ENCODE peak calls at places on chromosomes 2 and 18, in eight cellular contexts. O is NCI-H1092; Z is amniotic stem cell; Y is naive thymus-derived CD8-positive, alpha-beta T cell; K is hypothalamus; G is activated CD4-positive, alpha-beta T cell treated with anti-CD3 and anti-CD28 coated beads, Interleukin-2, amount 10 ng/mL, durations not matched to agents 7 days and 5 days; M is substantia nigra; E is hippocampal formation. B is an unnamed sample.

GRCh38 chr18:10851824-10852225 is 297.5 kb downstream of the PIEZO2 start:
- DNase-seq in O (peak; percentile 2), Z (peak; percentile 20), Y (no peak), K (no peak), G (peak; percentile 10), M (no peak), E (peak; percentile 67), B (no peak)

GRCh38 chr2:233593201-233593600 is 24.2 kb upstream of the UGT1A8 start:
- DNase-seq in O (no peak), Z (no peak), Y (no peak), K (no peak), G (no peak), M (no peak), E (no peak), B (no peak)

GRCh38 chr2:224127871-224128501 is 88.9 kb upstream of the SERPINE2 start:
- DNase-seq in O (no peak), Z (no peak), Y (no peak), K (no peak), G (no peak), M (no peak), E (no peak), B (no peak)

GRCh38 chr2:218393750-218394290 is 5.8 kb upstream of the CTDSP1 start:
- DNase-seq in O (no peak), Z (no peak), Y (no peak), K (no peak), G (no peak), M (no peak), E (no peak), B (no peak)

GRCh38 chr2:95179451-95179850 is 13.8 kb downstream of the ZNF2 start:
- DNase-seq in O (no peak), Z (no peak), Y (no peak), K (no peak), G (no peak), M (peak; percentile 15), E (no peak), B (no peak)

GRCh38 chr2:134815741-134816140 is 22.7 kb upstream of the ACMSD start:
- DNase-seq in O (no peak), Z (no peak), Y (no peak), K (no peak), G (no peak), M (no peak), E (no peak), B (no peak)

GRCh38 chr2:235627682-235628081 is 133.8 kb downstream of the AGAP1 start:
- DNase-seq in O (no peak), Z (no peak), Y (no peak), K (no peak), G (no peak), M (no peak), E (no peak), B (no peak)

GRCh38 chr2:155377178-155377780 is 678.8 kb downstream of the KCNJ3 start:
- DNase-seq in O (no peak), Z (no peak), Y (no peak), K (no peak), G (no peak), M (no peak), E (peak; percentile 60), B (no peak)

GRCh38 chr18:78737006-78737915 is 242.4 kb upstream of the SALL3 start:
- DNase-seq in O (no peak), Z (no peak), Y (no peak), K (no peak), G (no peak), M (no peak), E (no peak), B (no peak)

GRCh38 chr2:122105885-122106221 is 350.4 kb downstream of the TSN start:
- DNase-seq in O (no peak), Z (no peak), Y (no peak), K (no peak), G (no peak), M (no peak), E (no peak), B (no peak)

GRCh38 chr2:120737802-120738516 is 2.3 kb downstream of the GLI2 start:
- DNase-seq in O (no peak), Z (no peak), Y (no peak), K (no peak), G (no peak), M (no peak), E (no peak), B (no peak)

GRCh38 chr2:86025976-86026743 is 79.5 kb downstream of the POLR1A start:
- DNase-seq in O (no peak), Z (no peak), Y (no peak), K (no peak), G (no peak), M (no peak), E (peak; percentile 25), B (no peak)

GRCh38 chr2:168025487-168026203 is 221.8 kb downstream of the STK39 start:
- DNase-seq in O (no peak), Z (no peak), Y (no peak), K (no peak), G (no peak), M (no peak), E (no peak), B (no peak)

GRCh38 chr2:19786408-19787058 is 115.2 kb downstream of the TTC32 start:
- DNase-seq in O (no peak), Z (no peak), Y (no peak), K (no peak), G (no peak), M (no peak), E (no peak), B (peak; percentile 29)

GRCh38 chr2:234454433-234454832 is 42.4 kb downstream of the ARL4C start:
- DNase-seq in O (no peak), Z (no peak), Y (peak; percentile 70), K (no peak), G (peak; percentile 69), M (no peak), E (no peak), B (no peak)

GRCh38 chr18:41753826-41754225 is 201.2 kb upstream of the PIK3C3 start:
- DNase-seq in O (no peak), Z (no peak), Y (no peak), K (no peak), G (no peak), M (no peak), E (no peak), B (no peak)

GRCh38 chr2:70686577-70687460 is 81.2 kb downstream of the ADD2 start:
- DNase-seq in O (no peak), Z (no peak), Y (no peak), K (no peak), G (peak; percentile 13), M (peak; percentile 81), E (no peak), B (no peak)

GRCh38 chr2:105487142-105488069 is 88.6 kb upstream of the FHL2 start:
- DNase-seq in O (no peak), Z (peak; percentile 59), Y (no peak), K (no peak), G (no peak), M (no peak), E (no peak), B (no peak)

GRCh38 chr2:1169291-1169949 is 218.8 kb downstream of the SNTG2 start:
- DNase-seq in O (no peak), Z (no peak), Y (no peak), K (no peak), G (no peak), M (no peak), E (no peak), B (no peak)

GRCh38 chr2:163401481-163401880 is 334.3 kb downstream of the FIGN start:
- DNase-seq in O (no peak), Z (no peak), Y (no peak), K (no peak), G (no peak), M (no peak), E (no peak), B (peak; percentile 12)

GRCh38 chr2:24814498-24814897 is 21.3 kb downstream of the CENPO start:
- DNase-seq in O (no peak), Z (no peak), Y (no peak), K (no peak), G (no peak), M (no peak), E (no peak), B (no peak)

GRCh38 chr18:58682429-58683069 is 11.3 kb downstream of the MALT1 start:
- DNase-seq in O (no peak), Z (peak; percentile 29), Y (no peak), K (no peak), G (no peak), M (peak; percentile 55), E (no peak), B (peak; percentile 6)

GRCh38 chr2:120376101-120376500 is 30.2 kb downstream of the INHBB start:
- DNase-seq in O (no peak), Z (no peak), Y (no peak), K (no peak), G (no peak), M (no peak), E (no peak), B (no peak)

GRCh38 chr18:70332694-70333093 is 43.8 kb downstream of the SOCS6 start:
- DNase-seq in O (no peak), Z (no peak), Y (no peak), K (no peak), G (no peak), M (no peak), E (no peak), B (no peak)

GRCh38 chr2:156199588-156199987 is 132.9 kb downstream of the NR4A2 start:
- DNase-seq in O (no peak), Z (no peak), Y (no peak), K (no peak), G (no peak), M (no peak), E (no peak), B (no peak)

GRCh38 chr18:56115072-56116038 is 523.0 kb downstream of the TXNL1 start:
- DNase-seq in O (no peak), Z (no peak), Y (no peak), K (no peak), G (no peak), M (no peak), E (no peak), B (no peak)

GRCh38 chr2:136117909-136118818 is at the start of gene CXCR4:
- DNase-seq in O (peak; percentile 78), Z (no peak), Y (peak; percentile 89), K (peak; percentile 47), G (peak; percentile 86), M (peak; percentile 75), E (no peak), B (no peak)

GRCh38 chr2:85457877-85458316 is 39.4 kb downstream of the SH2D6 start:
- DNase-seq in O (no peak), Z (no peak), Y (no peak), K (no peak), G (no peak), M (no peak), E (no peak), B (no peak)

GRCh38 chr2:136874258-136874657 is 108.9 kb downstream of the THSD7B start:
- DNase-seq in O (peak; percentile 3), Z (no peak), Y (no peak), K (no peak), G (no peak), M (no peak), E (no peak), B (no peak)

GRCh38 chr2:73982140-73982617 is 2.5 kb upstream of the TET3 start:
- DNase-seq in O (no peak), Z (no peak), Y (no peak), K (no peak), G (no peak), M (no peak), E (no peak), B (no peak)

GRCh38 chr2:162609798-162610197 is 228.8 kb downstream of the KCNH7 start:
- DNase-seq in O (no peak), Z (no peak), Y (no peak), K (no peak), G (no peak), M (no peak), E (no peak), B (no peak)

GRCh38 chr2:23925702-23926288 is 1.1 kb downstream of the ATAD2B start:
- DNase-seq in O (no peak), Z (peak; percentile 28), Y (peak; percentile 60), K (peak; percentile 57), G (peak; percentile 81), M (peak; percentile 50), E (peak; percentile 46), B (no peak)

GRCh38 chr2:149613712-149614111 is 26.1 kb upstream of the MMADHC start:
- DNase-seq in O (no peak), Z (no peak), Y (no peak), K (no peak), G (no peak), M (no peak), E (no peak), B (no peak)

GRCh38 chr2:130374587-130375290 is 18.9 kb downstream of the PTPN18 start:
- DNase-seq in O (no peak), Z (no peak), Y (no peak), K (no peak), G (no peak), M (no peak), E (no peak), B (no peak)